ENCODE peak calls at places on chromosomes 4 and X, in four cellular contexts. H, Y, C and O are unnamed samples.
A peak's percentile ranks its signal among the peaks of the same experiment; 100 is the strongest.

GRCh38 chrX:84219551-84219950 is 31.6 kb upstream of the RPS6KA6 start:
- DNase-seq in H (no peak), Y (no peak), C (peak; percentile 4), O (peak; percentile 33)

GRCh38 chr4:68655764-68656444 is 14.5 kb downstream of the UGT2B15 start:
- DNase-seq in H (peak; percentile 31), Y (no peak), C (no peak), O (no peak)

GRCh38 chrX:84724576-84724975 is 222.3 kb upstream of the HDX start:
- DNase-seq in H (no peak), Y (peak; percentile 18), C (no peak), O (no peak)

GRCh38 chrX:151240237-151240636 is 63.9 kb downstream of the GPR50 start:
- DNase-seq in H (no peak), Y (no peak), C (no peak), O (no peak)

GRCh38 chrX:65674351-65674893 is 7.0 kb downstream of the MSN start:
- DNase-seq in H (no peak), Y (no peak), C (no peak), O (peak; percentile 51)

GRCh38 chr4:33850503-33850902 is 2393.8 kb downstream of the ARAP2 start:
- DNase-seq in H (no peak), Y (no peak), C (no peak), O (no peak)

GRCh38 chr4:6272863-6273660 is 3.4 kb downstream of the WFS1 start:
- DNase-seq in H (no peak), Y (no peak), C (peak; percentile 75), O (peak; percentile 82)

GRCh38 chr4:2073808-2074481 is 14.8 kb downstream of the NAT8L start:
- DNase-seq in H (no peak), Y (no peak), C (no peak), O (no peak)

GRCh38 chr4:141807073-141807472 is 170.7 kb downstream of the IL15 start:
- DNase-seq in H (no peak), Y (no peak), C (no peak), O (peak; percentile 65)

GRCh38 chrX:78333521-78333920 is 6.1 kb upstream of the CYSLTR1 start:
- DNase-seq in H (peak; percentile 4), Y (no peak), C (no peak), O (no peak)

GRCh38 chr4:136687118-136687517 is 845.2 kb downstream of the PCDH18 start:
- DNase-seq in H (peak; percentile 52), Y (peak; percentile 16), C (no peak), O (no peak)

GRCh38 chr4:2047031-2047660 is 12.0 kb upstream of the NAT8L start:
- DNase-seq in H (no peak), Y (no peak), C (no peak), O (no peak)

GRCh38 chr4:101187837-101188236 is 159.5 kb downstream of the PPP3CA start:
- DNase-seq in H (no peak), Y (no peak), C (no peak), O (peak; percentile 39)

GRCh38 chr4:46586566-46586965 is 196.6 kb upstream of the GABRA2 start:
- DNase-seq in H (peak; percentile 40), Y (peak; percentile 13), C (no peak), O (no peak)

GRCh38 chrX:45445745-45446412 is 245.2 kb upstream of the DIPK2B start:
- DNase-seq in H (no peak), Y (no peak), C (no peak), O (peak; percentile 82)

GRCh38 chrX:13283512-13283911 is 36.3 kb downstream of the ATXN3L start:
- DNase-seq in H (peak; percentile 31), Y (peak; percentile 40), C (no peak), O (peak; percentile 4)

GRCh38 chr4:104752337-104752736 is 257.6 kb upstream of the CXXC4 start:
- DNase-seq in H (no peak), Y (no peak), C (no peak), O (no peak)

GRCh38 chrX:19446397-19446796 is 68.9 kb downstream of the MAP3K15 start:
- DNase-seq in H (no peak), Y (no peak), C (no peak), O (no peak)

GRCh38 chr4:25936696-25937095 is 22.7 kb downstream of the SMIM20 start:
- DNase-seq in H (no peak), Y (no peak), C (no peak), O (no peak)

GRCh38 chrX:17525762-17526555 is 151.0 kb downstream of the NHS start:
- DNase-seq in H (no peak), Y (no peak), C (no peak), O (peak; percentile 68)

GRCh38 chr4:41304221-41304620 is 47.5 kb downstream of the UCHL1 start:
- DNase-seq in H (no peak), Y (no peak), C (no peak), O (no peak)

GRCh38 chr4:140755811-140756291 is 334 bp downstream of the TBC1D9 start:
- DNase-seq in H (peak; percentile 60), Y (peak; percentile 78), C (peak; percentile 48), O (peak; percentile 77)
- H3K4me2 ChIP-seq in H (peak overlapping the region; percentile 75), Y (peak overlapping the region; percentile 84), C (peak overlapping the region; percentile 82), O (peak overlapping the region; percentile 87)

GRCh38 chr4:39617534-39617933 is 21.1 kb downstream of the SMIM14 start:
- DNase-seq in H (no peak), Y (no peak), C (no peak), O (no peak)
- H3F3A ChIP-seq in H (peaks cover 2% of the 10 kb centered on the region), Y (peaks cover 9% of the 10 kb centered on the region), C (peaks cover 26% of the 10 kb centered on the region), O (peaks cover 23% of the 10 kb centered on the region)

DNA sequence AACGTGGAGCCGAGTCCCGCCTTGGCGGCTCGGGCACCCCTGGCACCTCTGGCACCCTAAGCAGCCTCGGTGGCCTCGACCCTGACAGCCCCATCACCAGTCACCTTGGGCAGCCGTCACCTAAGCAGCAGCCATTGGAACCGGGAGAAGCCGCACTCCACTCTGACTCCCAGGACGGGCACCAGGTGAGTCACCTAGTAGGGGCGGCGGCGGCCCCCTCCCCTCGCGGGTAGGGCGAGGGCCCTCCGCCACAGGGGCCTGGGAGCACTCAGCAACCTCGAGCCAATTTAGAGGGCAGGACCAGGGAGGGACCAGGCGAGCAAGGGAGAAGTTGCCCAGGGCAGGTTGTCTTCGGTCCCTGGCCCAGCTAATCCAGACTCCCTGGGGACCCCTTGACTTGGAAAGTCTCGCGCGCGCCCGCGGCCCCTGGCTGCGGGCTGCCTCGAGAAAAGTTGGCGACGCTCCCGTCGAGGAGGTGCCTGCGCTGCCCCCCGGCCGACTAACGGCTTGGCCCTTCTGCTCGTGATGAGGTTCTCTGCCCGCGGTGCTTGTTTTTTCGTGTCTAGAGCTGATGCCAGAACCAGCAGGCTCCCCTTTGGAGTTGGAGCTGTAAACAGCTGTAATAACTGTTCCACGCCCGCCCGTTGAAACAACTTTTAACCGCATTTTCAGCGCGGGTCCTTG is 749 bp downstream of the EDA start:
- DNase-seq in H (peak; percentile 21), Y (peak; percentile 46), C (no peak), O (peak; percentile 4)
- TF ChIP-seq EZH2 in H (no peak), Y (no peak), C (no peak), O (no peak)

GRCh38 chrX:9665113-9665512 is 100.5 kb downstream of the GPR143 start:
- DNase-seq in H (no peak), Y (no peak), C (no peak), O (peak; percentile 5)

GRCh38 chrX:9663216-9663615 is 102.4 kb downstream of the GPR143 start:
- DNase-seq in H (no peak), Y (no peak), C (no peak), O (no peak)

GRCh38 chrX:9659571-9660195 is 106.0 kb downstream of the GPR143 start:
- DNase-seq in H (no peak), Y (no peak), C (no peak), O (no peak)

GRCh38 chrX:9657590-9658256 is 107.9 kb downstream of the GPR143 start:
- DNase-seq in H (no peak), Y (no peak), C (no peak), O (no peak)

DNA sequence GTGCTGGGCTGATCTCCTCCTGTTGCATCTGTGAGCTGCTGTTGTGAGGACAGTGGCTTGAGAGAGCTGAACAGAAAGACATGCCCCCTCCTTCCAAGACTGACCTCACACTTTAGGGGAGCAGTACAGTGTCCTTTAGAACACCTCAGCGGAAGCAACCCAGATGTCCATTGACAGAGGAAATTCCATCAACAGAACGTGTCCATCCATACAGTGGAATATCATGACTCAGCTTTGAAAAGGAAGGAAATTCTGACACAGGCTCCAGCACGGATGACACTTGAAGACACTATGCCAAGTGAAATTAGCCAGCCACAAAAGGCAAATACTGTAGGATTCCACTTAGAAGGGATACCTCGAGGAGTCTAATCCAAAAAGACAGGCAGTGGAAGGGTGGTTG is 103.5 kb downstream of the GPR143 start:
- DNase-seq in H (no peak), Y (no peak), C (no peak), O (peak; percentile 67)
- H3K4me2 ChIP-seq in H (no peak overlapping the region), Y (no peak overlapping the region), C (no peak overlapping the region), O (no peak overlapping the region)

DNA sequence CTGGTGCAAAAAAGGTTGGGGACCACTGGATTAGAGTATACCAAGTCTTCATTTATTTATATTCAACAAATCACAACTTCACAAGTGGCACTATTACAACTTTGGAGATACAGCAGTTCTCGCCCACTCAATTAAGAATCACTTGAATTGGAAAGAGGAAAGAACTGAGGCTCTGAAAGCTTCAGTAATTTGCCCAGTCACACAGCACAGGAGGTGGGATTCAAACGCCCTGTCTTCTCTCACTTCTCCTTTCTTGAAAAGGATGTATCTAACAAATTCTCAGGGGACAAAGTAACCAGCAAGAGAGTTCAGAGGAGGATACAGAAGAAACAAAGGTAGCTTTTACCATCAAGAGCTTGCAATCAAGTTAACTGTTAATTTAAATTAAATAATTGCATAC is 12.4 kb downstream of the SMIM14 start:
- DNase-seq in H (no peak), Y (no peak), C (no peak), O (no peak)
- H3F3A ChIP-seq in H (peaks cover 6% of the 10 kb centered on the region), Y (no peaks in the 10 kb centered on the region), C (peaks cover 21% of the 10 kb centered on the region), O (peaks cover 34% of the 10 kb centered on the region)

GRCh38 chr4:10730019-10730418 is 45.5 kb upstream of the CLNK start:
- DNase-seq in H (no peak), Y (no peak), C (no peak), O (no peak)
- TF ChIP-seq EZH2 in H (no peak), Y (no peak), C (no peak), O (no peak)

DNA sequence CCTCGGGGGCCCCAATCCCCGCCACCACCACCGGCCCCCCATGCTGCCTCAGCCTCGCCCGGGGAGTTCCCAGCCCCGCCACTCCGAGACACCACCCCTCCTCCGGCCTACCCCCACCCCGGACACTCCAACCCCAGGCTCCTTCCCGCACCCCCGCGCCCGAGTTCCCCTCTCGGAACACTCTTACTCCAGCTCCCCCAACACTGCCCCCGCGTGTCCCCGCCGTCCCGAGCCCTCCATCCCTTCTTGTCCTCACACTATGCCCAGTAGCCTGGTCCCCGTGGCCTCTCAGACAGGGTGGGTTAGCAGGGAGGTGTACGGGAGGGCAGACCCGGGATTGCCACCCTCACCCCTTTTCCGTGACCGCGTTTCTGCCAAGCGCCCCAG is 276.1 kb downstream of the BCOR start:
- DNase-seq in H (no peak), Y (no peak), C (no peak), O (no peak)
- H3K4me2 ChIP-seq in H (peak overlapping the region; percentile 68), Y (peak overlapping the region; percentile 79), C (no peak overlapping the region), O (no peak overlapping the region)